ENCODE peak calls at places on chromosomes 12 and 14, in eight cellular contexts. One of them, this sample, is unnamed.
A peak's percentile ranks its signal among the peaks of the same experiment; 100 is the strongest.

GRCh38 chr12:27246774-27247173 is 2.7 kb downstream of the STK38L start:
- DNase-seq in WTC11: no peak
- DNase-seq in lower lobe of right lung: no peak
- DNase-seq in glutamatergic neuron: no peak
- DNase-seq in GM12865: peak; percentile 28
- DNase-seq in heart left ventricle: no peak
- DNase-seq in AG04449: no peak
- DNase-seq in GM23338: no peak
- DNase-seq in this sample: no peak

GRCh38 chr14:102275866-102276265 is 29.1 kb downstream of the MOK start:
- DNase-seq in glutamatergic neuron: no peak
- DNase-seq in heart left ventricle: no peak
- DNase-seq in GM23338: no peak
- DNase-seq in WTC11: no peak
- DNase-seq in lower lobe of right lung: no peak
- DNase-seq in AG04449: no peak
- DNase-seq in GM12865: no peak
- DNase-seq in this sample: no peak

GRCh38 chr12:105775351-105775750 is 363.4 kb downstream of the NUAK1 start:
- DNase-seq in GM12865: no peak
- DNase-seq in lower lobe of right lung: no peak
- DNase-seq in WTC11: no peak
- DNase-seq in glutamatergic neuron: no peak
- DNase-seq in heart left ventricle: no peak
- DNase-seq in AG04449: peak; percentile 34
- DNase-seq in GM23338: no peak
- DNase-seq in this sample: peak; percentile 75

GRCh38 chr14:103296007-103296406 is 38.0 kb upstream of the EIF5 start:
- DNase-seq in GM12865: no peak
- DNase-seq in glutamatergic neuron: no peak
- DNase-seq in AG04449: no peak
- DNase-seq in lower lobe of right lung: no peak
- DNase-seq in GM23338: no peak
- DNase-seq in WTC11: no peak
- DNase-seq in heart left ventricle: no peak
- DNase-seq in this sample: peak; percentile 67

GRCh38 chr12:17954788-17955187 is 135.2 kb downstream of the RERGL start:
- DNase-seq in WTC11: no peak
- DNase-seq in heart left ventricle: no peak
- DNase-seq in lower lobe of right lung: no peak
- DNase-seq in GM23338: peak; percentile 8
- DNase-seq in GM12865: no peak
- DNase-seq in glutamatergic neuron: no peak
- DNase-seq in AG04449: no peak
- DNase-seq in this sample: no peak

GRCh38 chr14:35666429-35667043 is 132.6 kb downstream of the INSM2 start:
- DNase-seq in AG04449: no peak
- DNase-seq in lower lobe of right lung: no peak
- DNase-seq in heart left ventricle: no peak
- DNase-seq in GM23338: no peak
- DNase-seq in GM12865: no peak
- DNase-seq in glutamatergic neuron: no peak
- DNase-seq in WTC11: no peak
- DNase-seq in this sample: no peak

GRCh38 chr12:104793280-104793679 is 164.8 kb downstream of the SLC41A2 start:
- DNase-seq in WTC11: no peak
- DNase-seq in GM12865: no peak
- DNase-seq in lower lobe of right lung: no peak
- DNase-seq in heart left ventricle: no peak
- DNase-seq in AG04449: no peak
- DNase-seq in glutamatergic neuron: no peak
- DNase-seq in GM23338: no peak
- DNase-seq in this sample: peak; percentile 16

GRCh38 chr12:132967736-132968135 is 11.6 kb upstream of the ZNF605 start:
- DNase-seq in GM23338: no peak
- DNase-seq in AG04449: no peak
- DNase-seq in WTC11: no peak
- DNase-seq in GM12865: no peak
- DNase-seq in lower lobe of right lung: no peak
- DNase-seq in heart left ventricle: no peak
- DNase-seq in glutamatergic neuron: no peak
- DNase-seq in this sample: no peak

GRCh38 chr14:50061664-50062437 is 54.5 kb downstream of the VCPKMT start:
- DNase-seq in GM23338: no peak
- DNase-seq in glutamatergic neuron: peak; percentile 38
- DNase-seq in heart left ventricle: no peak
- DNase-seq in lower lobe of right lung: no peak
- DNase-seq in WTC11: no peak
- DNase-seq in AG04449: no peak
- DNase-seq in GM12865: peak; percentile 95
- DNase-seq in this sample: peak; percentile 30

GRCh38 chr12:55365086-55365485 is 2.3 kb downstream of the OR6C75 start:
- DNase-seq in GM12865: no peak
- DNase-seq in WTC11: no peak
- DNase-seq in heart left ventricle: no peak
- DNase-seq in lower lobe of right lung: no peak
- DNase-seq in AG04449: no peak
- DNase-seq in glutamatergic neuron: no peak
- DNase-seq in GM23338: no peak
- DNase-seq in this sample: no peak

GRCh38 chr12:52735816-52736632 is 32.7 kb upstream of the KRT77 start:
- DNase-seq in WTC11: no peak
- DNase-seq in GM12865: no peak
- DNase-seq in GM23338: no peak
- DNase-seq in glutamatergic neuron: no peak
- DNase-seq in heart left ventricle: no peak
- DNase-seq in AG04449: no peak
- DNase-seq in lower lobe of right lung: no peak
- DNase-seq in this sample: no peak

GRCh38 chr14:87108726-87109125 is 884.3 kb downstream of the GALC start:
- DNase-seq in lower lobe of right lung: no peak
- DNase-seq in glutamatergic neuron: no peak
- DNase-seq in GM12865: no peak
- DNase-seq in GM23338: no peak
- DNase-seq in heart left ventricle: peak; percentile 25
- DNase-seq in WTC11: no peak
- DNase-seq in AG04449: peak; percentile 38
- DNase-seq in this sample: no peak

GRCh38 chr12:28222081-28222700 is 31.9 kb downstream of the CCDC91 start:
- DNase-seq in glutamatergic neuron: no peak
- DNase-seq in GM12865: peak; percentile 8
- DNase-seq in heart left ventricle: no peak
- DNase-seq in AG04449: no peak
- DNase-seq in lower lobe of right lung: no peak
- DNase-seq in GM23338: no peak
- DNase-seq in WTC11: no peak
- DNase-seq in this sample: no peak

GRCh38 chr14:90383731-90384542 is 12.9 kb upstream of the CALM1 start:
- DNase-seq in WTC11: peak; percentile 64
- DNase-seq in glutamatergic neuron: peak; percentile 63
- DNase-seq in GM23338: peak; percentile 66
- DNase-seq in heart left ventricle: peak; percentile 69
- DNase-seq in AG04449: no peak
- DNase-seq in GM12865: peak; percentile 84
- DNase-seq in lower lobe of right lung: peak; percentile 75
- DNase-seq in this sample: peak; percentile 9

GRCh38 chr12:104213952-104214351 is 1.6 kb upstream of the TXNRD1 start:
- DNase-seq in GM23338: no peak
- DNase-seq in AG04449: peak; percentile 47
- DNase-seq in GM12865: no peak
- DNase-seq in glutamatergic neuron: no peak
- DNase-seq in WTC11: no peak
- DNase-seq in lower lobe of right lung: no peak
- DNase-seq in heart left ventricle: no peak
- DNase-seq in this sample: peak; percentile 73

GRCh38 chr14:31320216-31320615 is 100.1 kb downstream of the HEATR5A start:
- DNase-seq in GM12865: no peak
- DNase-seq in WTC11: no peak
- DNase-seq in heart left ventricle: peak; percentile 80
- DNase-seq in lower lobe of right lung: no peak
- DNase-seq in AG04449: no peak
- DNase-seq in GM23338: no peak
- DNase-seq in glutamatergic neuron: peak; percentile 15
- DNase-seq in this sample: no peak

GRCh38 chr14:31323419-31323818 is 96.9 kb downstream of the HEATR5A start:
- DNase-seq in glutamatergic neuron: no peak
- DNase-seq in lower lobe of right lung: no peak
- DNase-seq in heart left ventricle: no peak
- DNase-seq in GM12865: no peak
- DNase-seq in AG04449: no peak
- DNase-seq in WTC11: no peak
- DNase-seq in GM23338: no peak
- DNase-seq in this sample: no peak

GRCh38 chr14:31320922-31321779 is 99.2 kb downstream of the HEATR5A start:
- DNase-seq in heart left ventricle: no peak
- DNase-seq in GM12865: no peak
- DNase-seq in lower lobe of right lung: no peak
- DNase-seq in glutamatergic neuron: no peak
- DNase-seq in AG04449: no peak
- DNase-seq in WTC11: no peak
- DNase-seq in GM23338: no peak
- DNase-seq in this sample: no peak

DNA sequence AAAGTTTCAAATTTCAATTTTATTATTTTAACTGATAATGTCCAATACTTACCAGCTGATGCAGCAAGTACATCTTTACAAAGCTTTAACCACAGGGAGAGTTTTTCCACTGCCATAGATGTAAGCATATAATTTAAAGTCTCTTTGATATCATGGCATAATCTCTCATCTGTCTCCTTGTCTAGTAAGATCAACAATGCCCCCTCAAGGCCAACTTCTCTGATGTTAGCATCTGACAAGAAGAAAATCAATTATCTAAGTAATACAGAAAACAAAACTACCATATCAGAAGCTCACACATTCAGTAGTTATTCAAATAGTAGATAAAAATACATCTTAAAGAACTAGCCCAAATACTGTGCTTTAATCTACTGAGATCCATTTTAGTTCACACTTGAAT is 94.2 kb downstream of the HEATR5A start:
- DNase-seq in AG04449: no peak
- DNase-seq in GM12865: peak; percentile 31
- DNase-seq in glutamatergic neuron: no peak
- DNase-seq in WTC11: no peak
- DNase-seq in heart left ventricle: no peak
- DNase-seq in lower lobe of right lung: no peak
- DNase-seq in GM23338: no peak
- DNase-seq in this sample: no peak
- TF ChIP-seq CTCF in AG04449: no peak
- TF ChIP-seq CTCF in GM12865: no peak
- TF ChIP-seq CTCF in glutamatergic neuron: no peak
- TF ChIP-seq CTCF in WTC11: no peak
- TF ChIP-seq CTCF in heart left ventricle: no peak
- TF ChIP-seq CTCF in lower lobe of right lung: no peak
- TF ChIP-seq CTCF in GM23338: peak; percentile 38
- TF ChIP-seq CTCF in this sample: peak; percentile 35

DNA sequence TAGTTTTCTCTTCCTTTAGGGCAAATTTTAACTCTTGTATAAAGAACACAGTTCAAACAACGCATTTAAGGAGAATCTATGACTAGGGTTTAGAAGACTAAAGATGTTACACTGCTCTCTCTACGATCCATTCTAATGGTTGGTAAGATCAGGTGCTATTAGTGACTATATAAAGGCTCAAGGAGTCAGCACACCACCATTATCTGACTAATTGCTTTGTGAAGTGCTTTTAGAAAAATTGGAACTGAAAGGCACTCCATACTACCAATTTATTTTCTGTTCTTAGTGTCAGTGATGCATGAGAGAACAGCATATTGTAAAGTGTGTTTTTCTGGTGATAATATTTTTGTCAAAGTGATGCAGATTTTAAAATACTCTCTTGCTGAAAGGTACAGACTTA is 136.8 kb downstream of the SYT1 start:
- DNase-seq in WTC11: no peak
- DNase-seq in heart left ventricle: no peak
- DNase-seq in GM23338: no peak
- DNase-seq in lower lobe of right lung: no peak
- DNase-seq in GM12865: no peak
- DNase-seq in AG04449: no peak
- DNase-seq in glutamatergic neuron: no peak
- DNase-seq in this sample: no peak
- TF ChIP-seq CTCF in WTC11: no peak
- TF ChIP-seq CTCF in heart left ventricle: no peak
- TF ChIP-seq CTCF in GM23338: no peak
- TF ChIP-seq CTCF in lower lobe of right lung: no peak
- TF ChIP-seq CTCF in GM12865: no peak
- TF ChIP-seq CTCF in AG04449: no peak
- TF ChIP-seq CTCF in glutamatergic neuron: no peak
- TF ChIP-seq CTCF in this sample: no peak

GRCh38 chr12:110677982-110678381 is 10.9 kb downstream of the HVCN1 start:
- DNase-seq in lower lobe of right lung: no peak
- DNase-seq in glutamatergic neuron: no peak
- DNase-seq in heart left ventricle: no peak
- DNase-seq in WTC11: no peak
- DNase-seq in GM12865: no peak
- DNase-seq in GM23338: no peak
- DNase-seq in AG04449: no peak
- DNase-seq in this sample: no peak
- TF ChIP-seq CTCF in lower lobe of right lung: no peak
- TF ChIP-seq CTCF in glutamatergic neuron: no peak
- TF ChIP-seq CTCF in heart left ventricle: no peak
- TF ChIP-seq CTCF in WTC11: no peak
- TF ChIP-seq CTCF in GM12865: no peak
- TF ChIP-seq CTCF in GM23338: no peak
- TF ChIP-seq CTCF in AG04449: no peak
- TF ChIP-seq CTCF in this sample: no peak

GRCh38 chr14:20848955-20849570 is 42.1 kb upstream of the RNASE3 start:
- DNase-seq in glutamatergic neuron: no peak
- DNase-seq in lower lobe of right lung: no peak
- DNase-seq in WTC11: no peak
- DNase-seq in AG04449: no peak
- DNase-seq in heart left ventricle: no peak
- DNase-seq in GM23338: no peak
- DNase-seq in GM12865: no peak
- DNase-seq in this sample: no peak

GRCh38 chr14:20846560-20846959 is 43.9 kb upstream of the RNASE1 start:
- DNase-seq in heart left ventricle: no peak
- DNase-seq in GM12865: no peak
- DNase-seq in lower lobe of right lung: no peak
- DNase-seq in AG04449: no peak
- DNase-seq in GM23338: no peak
- DNase-seq in glutamatergic neuron: no peak
- DNase-seq in WTC11: no peak
- DNase-seq in this sample: no peak

DNA sequence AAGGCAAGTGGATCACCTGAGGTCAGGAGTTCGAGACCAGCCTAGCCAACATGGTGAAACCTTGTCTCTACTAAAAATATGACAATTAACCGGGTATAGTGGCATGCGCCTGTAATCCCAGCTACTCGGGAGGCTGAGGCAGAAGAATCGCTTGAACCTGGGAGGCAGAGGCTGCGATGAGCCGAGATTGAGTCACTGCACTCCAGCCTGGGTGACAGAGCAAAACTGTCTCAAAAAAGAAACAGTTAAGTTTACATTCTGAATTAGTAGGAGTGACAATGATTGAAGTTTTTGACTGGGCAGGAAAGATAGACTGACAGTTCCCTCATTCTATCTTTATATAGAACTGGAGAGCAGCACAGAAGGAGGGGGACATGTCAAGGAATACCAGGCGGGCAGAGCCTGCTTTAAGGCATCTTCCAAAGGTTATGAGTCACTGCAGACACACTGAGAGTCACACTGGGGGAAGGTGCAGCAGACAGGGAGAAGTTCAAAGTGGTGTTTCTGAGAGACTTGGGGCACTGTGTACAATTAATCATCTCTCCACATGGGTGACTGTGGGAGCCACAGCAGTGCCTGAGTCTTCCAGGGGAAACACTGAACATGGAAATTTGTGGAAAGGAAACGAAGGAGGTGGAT is 42.8 kb upstream of the RNASE3 start:
- DNase-seq in lower lobe of right lung: no peak
- DNase-seq in glutamatergic neuron: no peak
- DNase-seq in AG04449: no peak
- DNase-seq in GM12865: no peak
- DNase-seq in heart left ventricle: no peak
- DNase-seq in WTC11: no peak
- DNase-seq in GM23338: no peak
- DNase-seq in this sample: peak; percentile 53
- TF ChIP-seq CTCF in lower lobe of right lung: no peak
- TF ChIP-seq CTCF in glutamatergic neuron: no peak
- TF ChIP-seq CTCF in AG04449: no peak
- TF ChIP-seq CTCF in GM12865: no peak
- TF ChIP-seq CTCF in heart left ventricle: no peak
- TF ChIP-seq CTCF in WTC11: no peak
- TF ChIP-seq CTCF in GM23338: no peak
- TF ChIP-seq CTCF in this sample: no peak